ENCODE peak calls at places on chromosome 22, in seven cellular contexts. S is adipocyte, G is IMR-90, E is fibroblast of lung, X is adrenal gland, K is mammary epithelial cell, V is ovary. U is an unnamed sample.

GRCh38 chr22:31436132-31436531 is 36.7 kb downstream of the DRG1 start:
- DNase-seq in S (peak; percentile 31), E (no peak), V (no peak), G (no peak), X (no peak), K (no peak), U (no peak)

GRCh38 chr22:17268501-17269223 is 49.4 kb upstream of the ADA2 start:
- DNase-seq in X (no peak), K (no peak), S (no peak), E (no peak), G (no peak), V (no peak), U (peak; percentile 29)

GRCh38 chr22:23457586-23457985 is 122.5 kb downstream of the IGLL1 start:
- DNase-seq in V (no peak), E (no peak), X (no peak), S (no peak), K (no peak), G (no peak), U (no peak)

GRCh38 chr22:43901976-43902643 is 10.3 kb upstream of the PNPLA5 start:
- DNase-seq in G (peak; percentile 97), K (no peak), E (peak; percentile 97), S (peak; percentile 81), V (no peak), X (no peak), U (no peak)

GRCh38 chr22:19704355-19705015 is 9.8 kb upstream of the SEPTIN5 start:
- DNase-seq in G (no peak), S (no peak), X (no peak), K (no peak), E (no peak), V (no peak), U (no peak)

GRCh38 chr22:44133161-44133560 is 47.6 kb upstream of the PARVG start:
- DNase-seq in V (no peak), K (no peak), G (no peak), X (no peak), E (peak; percentile 92), S (no peak), U (no peak)

GRCh38 chr22:46684706-46685105 is 53.3 kb downstream of the CERK start:
- DNase-seq in V (no peak), E (no peak), K (no peak), G (no peak), X (no peak), S (no peak), U (no peak)

GRCh38 chr22:32380991-32381390 is 23.3 kb downstream of the RFPL3 start:
- DNase-seq in S (no peak), K (peak; percentile 75), E (peak; percentile 13), V (no peak), X (no peak), G (peak; percentile 27), U (no peak)

GRCh38 chr22:48968201-48968959 is 859.3 kb downstream of the BRD1 start:
- DNase-seq in K (no peak), E (no peak), X (no peak), V (no peak), G (no peak), S (no peak), U (no peak)

GRCh38 chr22:50310209-50310722 is 2.8 kb upstream of the PLXNB2 start:
- DNase-seq in E (no peak), G (no peak), V (no peak), S (no peak), X (no peak), K (no peak), U (no peak)
- H3K4me1 ChIP-seq in E (peaks cover 16% of the 10 kb centered on the region), G (peaks cover 17% of the 10 kb centered on the region), V (peaks cover 12% of the 10 kb centered on the region), S (peaks cover 15% of the 10 kb centered on the region), X (peaks cover 39% of the 10 kb centered on the region), K (peaks cover 6% of the 10 kb centered on the region), U (peaks cover 14% of the 10 kb centered on the region)

DNA sequence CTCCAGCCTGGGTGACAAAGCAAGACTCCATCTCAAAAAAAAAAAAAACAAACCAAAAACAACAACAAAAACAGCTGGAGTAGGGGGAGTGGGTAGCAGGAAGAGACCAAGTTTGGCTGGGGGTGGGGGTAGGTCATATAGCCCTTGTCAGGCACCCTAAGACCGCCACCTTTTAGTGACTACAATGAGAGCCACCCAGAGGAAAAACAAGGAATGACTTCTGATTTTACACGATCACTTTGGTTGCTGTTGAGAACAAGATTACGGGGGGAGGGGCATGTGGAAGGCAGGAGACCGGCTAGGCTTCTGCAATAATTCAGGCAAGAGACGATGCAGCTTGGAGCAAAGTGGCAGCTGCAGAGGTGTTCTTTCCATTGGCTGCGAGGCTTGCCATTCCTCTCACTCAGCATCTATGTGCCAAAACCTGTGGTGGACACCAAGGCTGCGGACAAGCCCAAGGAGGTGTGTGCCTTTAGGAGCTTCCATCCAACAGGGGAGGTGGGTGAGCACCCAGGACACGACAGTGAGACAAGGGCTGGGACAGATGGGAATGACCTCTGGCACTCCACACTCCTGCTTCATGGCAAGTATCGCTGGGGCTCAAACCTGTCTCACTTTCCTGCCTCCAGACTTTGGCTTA is 1.7 kb downstream of the RPS19BP1 start:
- DNase-seq in K (no peak), E (no peak), S (peak; percentile 62), X (peak; percentile 46), V (no peak), G (peak; percentile 41), U (peak; percentile 92)
- H3K4me1 ChIP-seq in K (peaks cover 42% of the 10 kb centered on the region), E (peaks cover 17% of the 10 kb centered on the region), S (peaks cover 49% of the 10 kb centered on the region), X (peaks cover 64% of the 10 kb centered on the region), V (peaks cover 14% of the 10 kb centered on the region), G (peaks cover 7% of the 10 kb centered on the region), U (peaks cover 49% of the 10 kb centered on the region)

GRCh38 chr22:30310881-30311771 is 15.6 kb downstream of the TBC1D10A start:
- DNase-seq in S (peak; percentile 79), G (peak; percentile 61), K (peak; percentile 61), V (peak; percentile 90), E (peak; percentile 78), X (peak; percentile 90), U (no peak)
- H3K4me1 ChIP-seq in S (peaks cover 66% of the 10 kb centered on the region), G (peaks cover 44% of the 10 kb centered on the region), K (peaks cover 86% of the 10 kb centered on the region), V (peaks cover 39% of the 10 kb centered on the region), E (peaks cover 32% of the 10 kb centered on the region), X (peaks cover 93% of the 10 kb centered on the region), U (peaks cover under 1% of the 10 kb centered on the region)

GRCh38 chr22:50547231-50547851 is 1.6 kb downstream of the KLHDC7B start:
- DNase-seq in V (no peak), X (no peak), K (no peak), E (no peak), G (no peak), S (no peak), U (no peak)
- H3K4me1 ChIP-seq in V (no peaks in the 10 kb centered on the region), X (peaks cover 12% of the 10 kb centered on the region), K (peaks cover 15% of the 10 kb centered on the region), E (peaks cover 2% of the 10 kb centered on the region), G (no peaks in the 10 kb centered on the region), S (peaks cover 18% of the 10 kb centered on the region), U (peaks cover 10% of the 10 kb centered on the region)